ENCODE peak calls at places on chromosome 6, in four cellular contexts. U is CD4-positive, alpha-beta T cell; R is HepG2; I is EH. A is an unnamed sample.

GRCh38 chr6:160667854-160668481 is 3.9 kb upstream of the LPA start:
- DNase-seq in I (no peak), U (no peak), R (peak; percentile 50), A (no peak)

GRCh38 chr6:56841751-56842150 is 113.2 kb upstream of the BEND6 start:
- DNase-seq in I (no peak), U (no peak), R (no peak), A (no peak)

GRCh38 chr6:116015983-116016382 is 44.7 kb downstream of the FRK start:
- DNase-seq in U (no peak), R (peak; percentile 50), I (no peak), A (no peak)

GRCh38 chr6:169019727-169020491 is 233.7 kb downstream of the THBS2 start:
- DNase-seq in I (no peak), R (peak; percentile 28), U (no peak), A (no peak)

GRCh38 chr6:109457596-109457996 is 2.0 kb upstream of the MICAL1 start:
- DNase-seq in I (peak; percentile 54), U (no peak), R (no peak), A (no peak)

GRCh38 chr6:75818061-75818855 is 69.2 kb downstream of the MYO6 start:
- DNase-seq in R (no peak), U (no peak), I (peak; percentile 45), A (no peak)

GRCh38 chr6:49087372-49087771 is 375.7 kb downstream of the MMUT start:
- DNase-seq in U (no peak), I (no peak), R (no peak), A (no peak)

GRCh38 chr6:4259391-4259790 is 124.0 kb upstream of the ECI2 start:
- DNase-seq in R (no peak), I (no peak), U (no peak), A (no peak)

GRCh38 chr6:43823879-43824740 is 54.1 kb downstream of the VEGFA start:
- DNase-seq in R (peak; percentile 81), U (no peak), I (peak; percentile 32), A (no peak)

GRCh38 chr6:137019476-137020272 is 25.1 kb downstream of the IL20RA start:
- DNase-seq in U (no peak), R (no peak), I (no peak), A (no peak)

GRCh38 chr6:21612067-21612745 is 18.7 kb downstream of the SOX4 start:
- DNase-seq in U (no peak), I (no peak), R (no peak), A (no peak)

GRCh38 chr6:82013561-82014275 is 233.8 kb downstream of the IBTK start:
- DNase-seq in U (no peak), R (peak; percentile 34), I (peak; percentile 87), A (no peak)

GRCh38 chr6:98324406-98324930 is 509.9 kb upstream of the POU3F2 start:
- DNase-seq in I (no peak), U (no peak), R (no peak), A (no peak)

GRCh38 chr6:157471077-157471686 is 90.2 kb downstream of the ZDHHC14 start:
- DNase-seq in R (no peak), U (no peak), I (no peak), A (no peak)

GRCh38 chr6:111530218-111530617 is 47.2 kb upstream of the REV3L start:
- DNase-seq in U (no peak), R (peak; percentile 40), I (no peak), A (no peak)

GRCh38 chr6:52104979-52105378 is 17.6 kb upstream of the PKHD1 start:
- DNase-seq in R (no peak), U (no peak), I (peak; percentile 1), A (no peak)

GRCh38 chr6:139254196-139254595 is 37.6 kb downstream of the TXLNB start:
- DNase-seq in U (no peak), R (no peak), I (no peak), A (no peak)

GRCh38 chr6:42694586-42694985 is 27.8 kb downstream of the PRPH2 start:
- DNase-seq in R (no peak), I (peak; percentile 90), U (no peak), A (no peak)

GRCh38 chr6:25017932-25018581 is 82.3 kb upstream of the RIPOR2 start:
- DNase-seq in U (peak; percentile 68), I (peak; percentile 51), R (peak; percentile 8), A (peak; percentile 70)